ENCODE peak calls at places on chromosomes 16 and 17, in four cellular contexts. One of them, this sample, is unnamed.

GRCh38 chr17:43927101-43927935 is 15.0 kb downstream of the PPY start:
- DNase-seq in K562: no peak
- DNase-seq in GM12878: no peak
- DNase-seq in HepG2: no peak
- DNase-seq in this sample: no peak

GRCh38 chr16:81061307-81061640 is 15.8 kb downstream of the C16orf46 start:
- DNase-seq in K562: no peak
- DNase-seq in GM12878: no peak
- DNase-seq in HepG2: no peak
- DNase-seq in this sample: no peak

GRCh38 chr16:81457326-81458133 is 12.9 kb downstream of the CMIP start:
- DNase-seq in GM12878: no peak
- DNase-seq in K562: peak; percentile 88
- DNase-seq in HepG2: peak; percentile 89
- DNase-seq in this sample: no peak

GRCh38 chr17:14547556-14547955 is 246.7 kb downstream of the HS3ST3B1 start:
- DNase-seq in GM12878: no peak
- DNase-seq in HepG2: no peak
- DNase-seq in K562: no peak
- DNase-seq in this sample: no peak

GRCh38 chr17:7716901-7717755 is at the start of gene DNAH2:
- DNase-seq in K562: peak; percentile 84
- DNase-seq in HepG2: peak; percentile 60
- DNase-seq in GM12878: no peak
- DNase-seq in this sample: peak; percentile 94

GRCh38 chr17:28875856-28876564 is 21.2 kb downstream of the ERAL1 start:
- DNase-seq in HepG2: no peak
- DNase-seq in GM12878: no peak
- DNase-seq in K562: no peak
- DNase-seq in this sample: no peak

GRCh38 chr17:8922451-8922850 is 43.1 kb downstream of the PIK3R5 start:
- DNase-seq in GM12878: no peak
- DNase-seq in K562: no peak
- DNase-seq in HepG2: no peak
- DNase-seq in this sample: no peak

GRCh38 chr17:50103941-50104340 is 8.8 kb downstream of the PDK2 start:
- DNase-seq in GM12878: no peak
- DNase-seq in K562: no peak
- DNase-seq in HepG2: no peak
- DNase-seq in this sample: no peak

GRCh38 chr16:81265658-81266451 is 27.4 kb downstream of the BCO1 start:
- DNase-seq in HepG2: no peak
- DNase-seq in GM12878: no peak
- DNase-seq in K562: no peak
- DNase-seq in this sample: no peak

DNA sequence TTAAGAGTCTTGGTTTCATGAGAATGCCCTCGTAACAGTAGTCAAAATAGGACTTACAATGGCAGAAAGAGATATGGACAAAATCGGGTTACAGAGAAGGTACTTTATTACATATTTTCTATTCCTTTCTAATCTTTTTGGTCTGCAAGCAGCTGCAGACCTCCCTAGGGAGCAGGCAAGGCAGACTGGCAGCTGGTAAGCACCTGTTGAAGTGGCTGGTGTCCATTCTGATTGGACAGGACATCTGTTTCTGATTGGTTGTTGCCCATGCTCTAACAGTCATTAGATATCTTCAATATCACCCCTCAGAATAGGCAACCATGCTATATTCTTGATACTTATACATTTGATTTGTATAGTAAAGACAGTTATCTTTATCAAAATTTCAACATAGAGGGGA is 606.3 kb downstream of the KCNJ2 start:
- DNase-seq in HepG2: no peak
- DNase-seq in K562: no peak
- DNase-seq in GM12878: no peak
- DNase-seq in this sample: no peak
- TF ChIP-seq SP1 in HepG2: no peak
- TF ChIP-seq SP1 in K562: no peak
- TF ChIP-seq SP1 in GM12878: no peak
- TF ChIP-seq SP1 in this sample: no peak

DNA sequence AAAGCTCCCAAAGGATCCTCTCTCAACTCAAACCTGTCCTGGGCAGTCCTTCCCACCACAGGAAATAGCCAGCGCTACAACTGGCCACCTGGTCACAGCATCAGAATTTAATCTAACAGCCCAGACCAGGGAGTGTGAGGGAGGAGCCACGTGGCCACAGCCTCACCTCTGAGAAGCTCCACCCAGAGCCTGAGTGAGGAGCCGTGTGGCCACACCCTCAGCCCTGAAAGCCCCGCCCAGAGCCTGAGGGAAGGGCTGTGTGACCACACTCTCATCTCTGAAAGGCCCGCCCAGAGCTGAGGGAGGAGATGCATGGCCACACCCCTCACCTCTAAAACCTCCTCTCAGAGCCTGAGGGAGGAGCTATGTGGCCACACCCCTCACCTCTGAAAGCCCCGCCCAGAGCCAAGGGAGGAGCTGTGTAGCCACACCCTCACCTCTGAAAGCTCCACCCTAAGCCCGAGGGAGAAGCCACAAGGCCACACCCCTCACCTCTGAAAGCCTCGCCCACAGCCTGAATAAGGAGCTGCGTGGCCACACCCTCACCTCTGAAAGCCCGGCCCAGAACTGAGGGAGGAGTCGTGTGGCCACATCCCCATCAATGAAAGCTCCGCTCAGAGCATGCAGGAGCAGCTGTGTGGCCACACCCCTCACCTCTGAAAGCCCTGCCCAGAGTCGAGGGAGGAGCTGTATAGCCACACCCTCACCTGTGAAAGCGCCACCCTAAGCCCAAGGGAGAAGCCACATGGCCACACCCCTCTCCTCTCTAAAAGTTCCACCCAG is 28.6 kb downstream of the SLC38A8 start:
- DNase-seq in K562: peak; percentile 98
- DNase-seq in HepG2: peak; percentile 94
- DNase-seq in GM12878: peak; percentile 42
- DNase-seq in this sample: peak; percentile 92
- TF ChIP-seq TARDBP in K562: no peak
- TF ChIP-seq TARDBP in HepG2: no peak
- TF ChIP-seq TARDBP in GM12878: no peak
- TF ChIP-seq TARDBP in this sample: no peak

GRCh38 chr16:57341062-57341440 is 17.5 kb upstream of the CCL22 start:
- DNase-seq in K562: no peak
- DNase-seq in GM12878: peak; percentile 40
- DNase-seq in HepG2: no peak
- DNase-seq in this sample: no peak
- TF ChIP-seq SP1 in K562: no peak
- TF ChIP-seq SP1 in GM12878: no peak
- TF ChIP-seq SP1 in HepG2: no peak
- TF ChIP-seq SP1 in this sample: no peak

GRCh38 chr17:77779711-77780539 is 178.6 kb upstream of the TNRC6C start:
- DNase-seq in K562: no peak
- DNase-seq in GM12878: no peak
- DNase-seq in HepG2: no peak
- DNase-seq in this sample: no peak

GRCh38 chr17:77782611-77783010 is 175.9 kb upstream of the TNRC6C start:
- DNase-seq in HepG2: no peak
- DNase-seq in GM12878: no peak
- DNase-seq in K562: no peak
- DNase-seq in this sample: no peak

GRCh38 chr17:77774182-77774581 is 184.3 kb upstream of the TNRC6C start:
- DNase-seq in HepG2: no peak
- DNase-seq in GM12878: no peak
- DNase-seq in K562: no peak
- DNase-seq in this sample: no peak

GRCh38 chr17:77781536-77781935 is 177.0 kb upstream of the TNRC6C start:
- DNase-seq in HepG2: no peak
- DNase-seq in GM12878: no peak
- DNase-seq in K562: no peak
- DNase-seq in this sample: no peak

GRCh38 chr17:77778636-77779524 is 179.6 kb upstream of the TNRC6C start:
- DNase-seq in HepG2: no peak
- DNase-seq in K562: no peak
- DNase-seq in GM12878: no peak
- DNase-seq in this sample: no peak
- TF ChIP-seq TARDBP in HepG2: no peak
- TF ChIP-seq TARDBP in K562: no peak
- TF ChIP-seq TARDBP in GM12878: no peak
- TF ChIP-seq TARDBP in this sample: no peak

DNA sequence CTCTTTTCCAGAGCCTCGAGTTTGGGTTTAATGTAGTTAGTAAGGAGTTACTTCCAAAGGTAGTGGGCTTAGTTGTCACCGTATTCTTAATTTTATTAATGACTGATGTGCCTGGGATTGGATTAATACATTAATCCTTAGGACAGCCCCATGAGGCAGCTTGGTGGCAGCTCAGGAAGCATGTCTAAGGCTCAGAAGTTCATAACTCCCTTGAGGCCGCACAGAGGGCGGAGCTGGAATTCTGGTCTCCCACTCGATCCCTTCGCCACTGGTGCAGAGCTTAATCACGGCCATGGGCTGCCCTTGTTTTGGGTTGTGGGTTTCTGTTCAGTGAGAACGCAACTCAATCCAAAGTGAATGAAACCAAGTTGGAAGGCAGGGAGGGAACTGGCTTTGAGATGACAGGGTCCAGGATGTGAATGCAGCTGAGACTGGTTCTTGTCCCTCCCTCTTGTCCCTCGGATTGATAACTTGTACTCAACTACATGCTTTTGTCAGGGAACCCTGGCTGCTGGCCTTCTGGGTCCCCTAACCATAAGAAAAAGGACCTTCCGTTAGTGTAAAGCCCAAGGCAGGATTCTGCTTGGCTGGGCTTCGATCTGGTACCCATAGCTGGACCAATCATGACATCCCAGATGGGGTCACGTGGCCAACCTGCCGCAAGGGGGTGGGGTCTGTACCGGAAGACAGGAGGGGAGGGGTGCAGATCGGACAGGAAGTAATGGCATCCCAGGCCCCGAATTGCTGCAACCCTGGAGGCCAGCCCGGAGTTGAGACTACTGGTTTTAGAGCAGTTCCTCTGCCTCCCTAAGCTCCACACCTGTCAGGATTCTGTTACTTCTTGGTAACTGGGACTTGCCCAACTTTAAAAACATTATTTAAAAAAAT is 45.4 kb downstream of the SNX20 start:
- DNase-seq in GM12878: no peak
- DNase-seq in K562: peak; percentile 72
- DNase-seq in HepG2: no peak
- DNase-seq in this sample: peak; percentile 29
- TF ChIP-seq SP1 in GM12878: no peak
- TF ChIP-seq SP1 in K562: no peak
- TF ChIP-seq SP1 in HepG2: no peak
- TF ChIP-seq SP1 in this sample: no peak

This sample was measured in HEK293T.